ENCODE peak calls at places on chromosomes 11 and 22, in seven cellular contexts. R, O, E, Z, S, A and P are unnamed samples.

GRCh38 chr11:131491503-131491902 is 121.1 kb downstream of the NTM start:
- DNase-seq in R (peak; percentile 13), O (peak; percentile 12), E (no peak), Z (no peak), S (no peak), A (no peak), P (no peak)

GRCh38 chr11:44681698-44682097 is 45.1 kb upstream of the TSPAN18 start:
- DNase-seq in R (peak; percentile 43), O (peak; percentile 70), E (no peak), Z (no peak), S (no peak), A (no peak), P (no peak)

GRCh38 chr11:30345644-30346043 is 22.7 kb downstream of the ARL14EP start:
- DNase-seq in R (no peak), O (no peak), E (no peak), Z (no peak), S (no peak), A (no peak), P (no peak)

GRCh38 chr11:16813141-16813540 is 74.7 kb downstream of the C11orf58 start:
- DNase-seq in R (no peak), O (no peak), E (no peak), Z (no peak), S (no peak), A (no peak), P (no peak)

GRCh38 chr11:62516736-62517371 is 29.8 kb downstream of the AHNAK start:
- DNase-seq in R (no peak), O (no peak), E (no peak), Z (no peak), S (no peak), A (no peak), P (no peak)

GRCh38 chr11:10484461-10485180 is 29.6 kb downstream of the AMPD3 start:
- DNase-seq in R (no peak), O (no peak), E (no peak), Z (no peak), S (no peak), A (no peak), P (no peak)

GRCh38 chr11:132228756-132229325 is 858.4 kb downstream of the NTM start:
- DNase-seq in R (peak; percentile 18), O (peak; percentile 70), E (no peak), Z (no peak), S (no peak), A (no peak), P (no peak)

GRCh38 chr22:17835256-17835655 is 61.0 kb upstream of the BID start:
- DNase-seq in R (no peak), O (no peak), E (no peak), Z (no peak), S (no peak), A (no peak), P (no peak)